ENCODE peak calls at places on chromosome 11, in four cellular contexts. T is neural crest cell, L is NCI-H1105, I is H7. X is an unnamed sample.

GRCh38 chr11:9527481-9528140 is 45.9 kb upstream of the WEE1 start:
- DNase-seq in T (no peak), L (no peak), I (no peak), X (no peak)

GRCh38 chr11:125201525-125202121 is 37.1 kb downstream of the PKNOX2 start:
- DNase-seq in L (no peak), T (no peak), I (peak; percentile 52), X (peak; percentile 82)

GRCh38 chr11:118889796-118890195 is 6.1 kb downstream of the CXCR5 start:
- DNase-seq in L (no peak), T (no peak), I (peak; percentile 17), X (no peak)

GRCh38 chr11:5691963-5692358 is 2.4 kb downstream of the TRIM22 start:
- DNase-seq in L (no peak), T (no peak), I (no peak), X (no peak)

GRCh38 chr11:87432006-87432405 is 394.3 kb downstream of the TMEM135 start:
- DNase-seq in T (no peak), L (no peak), I (no peak), X (no peak)

GRCh38 chr11:93169950-93170561 is 27.7 kb downstream of the SLC36A4 start:
- DNase-seq in I (peak; percentile 9), L (peak; percentile 23), T (no peak), X (peak; percentile 19)

GRCh38 chr11:90202342-90202741 is 20.5 kb downstream of the CHORDC1 start:
- DNase-seq in T (no peak), L (no peak), I (no peak), X (no peak)

GRCh38 chr11:124812876-124813275 is 12.7 kb upstream of the MSANTD2 start:
- DNase-seq in I (no peak), L (no peak), T (no peak), X (no peak)

GRCh38 chr11:2074266-2074825 is 64.8 kb downstream of the IGF2 start:
- DNase-seq in L (no peak), I (peak; percentile 86), T (no peak), X (no peak)

GRCh38 chr11:36458129-36458918 is 51.7 kb downstream of the TRAF6 start:
- DNase-seq in L (no peak), I (no peak), T (no peak), X (no peak)

GRCh38 chr11:575324-575995 is 810 bp upstream of the PHRF1 start:
- DNase-seq in I (peak; percentile 83), T (no peak), L (peak; percentile 88), X (peak; percentile 41)

GRCh38 chr11:88849368-88849767 is 216.4 kb downstream of the GRM5 start:
- DNase-seq in I (no peak), L (no peak), T (no peak), X (no peak)

GRCh38 chr11:115869780-115870431 is 365.7 kb upstream of the CADM1 start:
- DNase-seq in T (no peak), L (no peak), I (peak; percentile 49), X (no peak)

GRCh38 chr11:65829459-65829858 is 4.3 kb upstream of the SNX32 start:
- DNase-seq in T (no peak), I (no peak), L (no peak), X (no peak)

GRCh38 chr11:15800121-15800800 is 556.1 kb downstream of the SOX6 start:
- DNase-seq in T (no peak), L (no peak), I (no peak), X (no peak)

GRCh38 chr11:65377036-65377435 is 5.4 kb downstream of the SLC25A45 start:
- DNase-seq in L (no peak), I (no peak), T (no peak), X (no peak)

GRCh38 chr11:111846063-111846462 is 25.3 kb downstream of the ALG9 start:
- DNase-seq in L (no peak), T (no peak), I (no peak), X (no peak)

GRCh38 chr11:119101367-119101758 is 290 bp downstream of the DPAGT1 start:
- DNase-seq in I (peak; percentile 73), L (no peak), T (no peak), X (no peak)

GRCh38 chr11:115933564-115933963 is 429.3 kb upstream of the CADM1 start:
- DNase-seq in I (no peak), T (no peak), L (no peak), X (no peak)

GRCh38 chr11:371716-372590 is 2.7 kb downstream of the B4GALNT4 start:
- DNase-seq in L (no peak), T (no peak), I (peak; percentile 48), X (no peak)

GRCh38 chr11:70544774-70545625 is 146.7 kb downstream of the CTTN start:
- DNase-seq in L (no peak), I (peak; percentile 92), T (no peak), X (no peak)

GRCh38 chr11:17906436-17906835 is 106.4 kb downstream of the SERGEF start:
- DNase-seq in L (peak; percentile 27), T (no peak), I (peak; percentile 74), X (no peak)

GRCh38 chr11:7688238-7688826 is 15.0 kb upstream of the CYB5R2 start:
- DNase-seq in L (peak; percentile 8), T (no peak), I (peak; percentile 40), X (no peak)

GRCh38 chr11:1231396-1232327 is 8.8 kb downstream of the MUC5B start:
- DNase-seq in T (no peak), I (peak; percentile 74), L (peak; percentile 25), X (no peak)

GRCh38 chr11:109405671-109406070 is 16.3 kb upstream of the C11orf87 start:
- DNase-seq in I (no peak), T (no peak), L (no peak), X (no peak)

GRCh38 chr11:9210224-9210921 is 54.8 kb downstream of the DENND5A start:
- DNase-seq in I (no peak), T (no peak), L (no peak), X (no peak)

GRCh38 chr11:74269161-74269809 is 42.2 kb downstream of the P4HA3 start:
- DNase-seq in I (no peak), T (no peak), L (no peak), X (peak; percentile 26)

GRCh38 chr11:7965386-7965785 is at the start of gene NLRP10:
- DNase-seq in I (no peak), L (no peak), T (no peak), X (no peak)

GRCh38 chr11:132008226-132008625 is 637.8 kb downstream of the NTM start:
- DNase-seq in I (no peak), L (no peak), T (no peak), X (no peak)

GRCh38 chr11:13638436-13638835 is 30.0 kb upstream of the FAR1 start:
- DNase-seq in L (no peak), I (no peak), T (no peak), X (no peak)

GRCh38 chr11:47215366-47215925 is 672 bp downstream of the DDB2 start:
- DNase-seq in T (no peak), L (no peak), I (no peak), X (no peak)

GRCh38 chr11:22151795-22152194 is 41.1 kb upstream of the ANO5 start:
- DNase-seq in L (no peak), I (no peak), T (no peak), X (no peak)

GRCh38 chr11:103532133-103532788 is 423.0 kb downstream of the DYNC2H1 start:
- DNase-seq in L (no peak), T (no peak), I (no peak), X (no peak)

GRCh38 chr11:5476184-5476819 is 12.2 kb upstream of the OR52D1 start:
- DNase-seq in I (peak; percentile 73), T (peak; percentile 44), L (peak; percentile 32), X (no peak)

GRCh38 chr11:2998073-2998850 is 6.1 kb upstream of the NAP1L4 start:
- DNase-seq in I (peak; percentile 29), T (no peak), L (no peak), X (peak; percentile 39)

GRCh38 chr11:75969626-75970308 is 154.8 kb downstream of the UVRAG start:
- DNase-seq in L (no peak), I (no peak), T (no peak), X (peak; percentile 69)

GRCh38 chr11:45361551-45361950 is 75.4 kb upstream of the SYT13 start:
- DNase-seq in L (no peak), T (no peak), I (no peak), X (no peak)

GRCh38 chr11:3021125-3021524 is 29.0 kb upstream of the NAP1L4 start:
- DNase-seq in T (no peak), I (peak; percentile 88), L (peak; percentile 31), X (no peak)

GRCh38 chr11:9748361-9748970 is 84.6 kb downstream of the SWAP70 start:
- DNase-seq in T (no peak), I (peak; percentile 76), L (no peak), X (peak; percentile 56)